ENCODE peak calls at places on chromosomes 2 and 18, in eight cellular contexts. S is LHCN-M2; D is stimulated activated naive CD8-positive, alpha-beta T cell treated with anti-CD3 and anti-CD28 coated beads, Interleukin-15, amount 100 ng/mL, for 72 hours; K is activated T-helper 1 cell treated with anti-CD3 and anti-CD28 coated beads, Interleukin-12 subunit alpha, Interleukin-12 subunit beta, Interleukin-2, Interleukin-4 antibody, amounts not matched to agents 30 ng/mL and 10 ng/mL and 1 ng/mL, durations not matched to agents 14 hours and 24 hours and 36 hours; A is nucleus accumbens; U is BE2C; C is T-cell; W is aorta. B is an unnamed sample.
A peak's percentile ranks its signal among the peaks of the same experiment; 100 is the strongest.

GRCh38 chr2:61759718-61760117 is 94.1 kb downstream of the FAM161A start:
- DNase-seq in S (peak; percentile 71), D (no peak), K (no peak), A (no peak), U (no peak), C (no peak), W (no peak), B (no peak)

GRCh38 chr2:68336192-68336591 is 16.4 kb upstream of the CNRIP1 start:
- DNase-seq in S (peak; percentile 80), D (no peak), K (no peak), A (no peak), U (no peak), C (no peak), W (no peak), B (no peak)

GRCh38 chr18:77090546-77091200 is 41.9 kb downstream of the MBP start:
- DNase-seq in S (no peak), D (no peak), K (no peak), A (no peak), U (no peak), C (no peak), W (no peak), B (no peak)

GRCh38 chr2:68317971-68318685 is 1.6 kb downstream of the CNRIP1 start:
- DNase-seq in S (no peak), D (no peak), K (no peak), A (no peak), U (peak; percentile 17), C (no peak), W (no peak), B (no peak)

GRCh38 chr2:6053711-6054393 is 361.7 kb downstream of the SOX11 start:
- DNase-seq in S (no peak), D (no peak), K (no peak), A (no peak), U (no peak), C (no peak), W (no peak), B (no peak)

GRCh38 chr18:46736736-46737135 is 20.1 kb downstream of the ST8SIA5 start:
- DNase-seq in S (no peak), D (no peak), K (no peak), A (no peak), U (no peak), C (no peak), W (no peak), B (no peak)

GRCh38 chr2:99911711-99912110 is 230.7 kb downstream of the AFF3 start:
- DNase-seq in S (no peak), D (no peak), K (no peak), A (no peak), U (no peak), C (no peak), W (no peak), B (no peak)

GRCh38 chr2:179521944-179522343 is 257.3 kb upstream of the SESTD1 start:
- DNase-seq in S (no peak), D (no peak), K (no peak), A (no peak), U (no peak), C (no peak), W (no peak), B (no peak)

GRCh38 chr2:223950448-223951347 is 5.6 kb upstream of the WDFY1 start:
- DNase-seq in S (no peak), D (no peak), K (no peak), A (no peak), U (no peak), C (no peak), W (no peak), B (no peak)

GRCh38 chr2:205613970-205614559 is 68.2 kb upstream of the NRP2 start:
- DNase-seq in S (no peak), D (peak; percentile 4), K (no peak), A (no peak), U (no peak), C (no peak), W (no peak), B (no peak)

GRCh38 chr2:64212801-64213321 is 68.6 kb upstream of the PELI1 start:
- DNase-seq in S (peak; percentile 95), D (peak; percentile 57), K (peak; percentile 56), A (no peak), U (no peak), C (no peak), W (no peak), B (peak; percentile 20)

GRCh38 chr2:62577994-62578836 is 72.2 kb upstream of the TMEM17 start:
- DNase-seq in S (peak; percentile 94), D (no peak), K (no peak), A (no peak), U (no peak), C (no peak), W (no peak), B (no peak)

GRCh38 chr18:58257461-58257860 is 213.4 kb downstream of the NEDD4L start:
- DNase-seq in S (peak; percentile 92), D (no peak), K (no peak), A (no peak), U (no peak), C (no peak), W (no peak), B (no peak)

GRCh38 chr2:139529045-139529444 is 748.9 kb upstream of the NXPH2 start:
- DNase-seq in S (no peak), D (no peak), K (no peak), A (no peak), U (no peak), C (no peak), W (no peak), B (no peak)

GRCh38 chr2:109523121-109523520 is 90.6 kb downstream of the SEPTIN10 start:
- DNase-seq in S (no peak), D (no peak), K (no peak), A (no peak), U (no peak), C (no peak), W (no peak), B (no peak)

GRCh38 chr18:76803814-76804213 is 18.5 kb upstream of the ZNF236 start:
- DNase-seq in S (peak; percentile 46), D (peak; percentile 64), K (peak; percentile 52), A (peak; percentile 31), U (peak; percentile 69), C (peak; percentile 35), W (no peak), B (peak; percentile 50)

GRCh38 chr18:45626330-45627203 is 11.3 kb downstream of the SLC14A2 start:
- DNase-seq in S (peak; percentile 15), D (no peak), K (no peak), A (no peak), U (no peak), C (no peak), W (no peak), B (no peak)

GRCh38 chr2:118698564-118698963 is 148.9 kb downstream of the EN1 start:
- DNase-seq in S (no peak), D (no peak), K (no peak), A (no peak), U (no peak), C (no peak), W (no peak), B (no peak)

GRCh38 chr2:12486205-12487118 is 230.3 kb upstream of the TRIB2 start:
- DNase-seq in S (peak; percentile 36), D (no peak), K (no peak), A (no peak), U (no peak), C (no peak), W (no peak), B (no peak)

GRCh38 chr18:48836231-48836805 is 114.4 kb downstream of the SMAD7 start:
- DNase-seq in S (no peak), D (no peak), K (no peak), A (no peak), U (no peak), C (no peak), W (peak; percentile 47), B (no peak)

GRCh38 chr2:74514368-74515270 is at the start of gene TLX2:
- DNase-seq in S (peak; percentile 16), D (no peak), K (no peak), A (no peak), U (no peak), C (no peak), W (no peak), B (no peak)

GRCh38 chr18:48409591-48410094 is 460 bp upstream of the ZBTB7C start:
- DNase-seq in S (peak; percentile 20), D (peak; percentile 17), K (no peak), A (peak; percentile 33), U (peak; percentile 19), C (no peak), W (peak; percentile 86), B (no peak)

GRCh38 chr2:108193251-108193650 is 46.5 kb upstream of the SULT1C3 start:
- DNase-seq in S (peak; percentile 13), D (no peak), K (no peak), A (no peak), U (no peak), C (no peak), W (no peak), B (no peak)